ENCODE peak calls at places on chromosome 6, in eight cellular contexts. Q, N, A, S, P, F, L and G are unnamed samples.

GRCh38 chr6:104483225-104483834 is 376.4 kb downstream of the HACE1 start:
- DNase-seq in Q (peak; percentile 9), N (no peak), A (no peak), S (no peak), P (no peak), F (no peak), L (no peak), G (no peak)

GRCh38 chr6:19719691-19720127 is 117.5 kb upstream of the ID4 start:
- DNase-seq in Q (no peak), N (no peak), A (no peak), S (no peak), P (no peak), F (no peak), L (no peak), G (peak; percentile 80)

GRCh38 chr6:97195117-97195516 is 87.9 kb downstream of the MMS22L start:
- DNase-seq in Q (no peak), N (no peak), A (no peak), S (no peak), P (no peak), F (no peak), L (no peak), G (no peak)

GRCh38 chr6:151196571-151196970 is 43.2 kb upstream of the AKAP12 start:
- DNase-seq in Q (peak; percentile 5), N (no peak), A (no peak), S (no peak), P (no peak), F (no peak), L (no peak), G (peak; percentile 17)

GRCh38 chr6:3457710-3458605 is 1.1 kb upstream of the SLC22A23 start:
- DNase-seq in Q (no peak), N (peak; percentile 38), A (no peak), S (peak; percentile 63), P (no peak), F (peak; percentile 5), L (no peak), G (no peak)

GRCh38 chr6:33929575-33930288 is 125.9 kb upstream of the MLN start:
- DNase-seq in Q (no peak), N (peak; percentile 55), A (peak; percentile 90), S (no peak), P (no peak), F (no peak), L (no peak), G (no peak)

GRCh38 chr6:45590225-45590624 is 212.5 kb upstream of the SUPT3H start:
- DNase-seq in Q (peak; percentile 44), N (no peak), A (no peak), S (no peak), P (no peak), F (no peak), L (no peak), G (no peak)

GRCh38 chr6:44166116-44166515 is 7.5 kb downstream of the CAPN11 start:
- DNase-seq in Q (no peak), N (no peak), A (no peak), S (no peak), P (no peak), F (no peak), L (no peak), G (no peak)

GRCh38 chr6:118317581-118318563 is 230.2 kb upstream of the PLN start:
- DNase-seq in Q (no peak), N (no peak), A (no peak), S (no peak), P (no peak), F (no peak), L (no peak), G (peak; percentile 42)

GRCh38 chr6:156883497-156884252 is 106.5 kb downstream of the ARID1B start:
- DNase-seq in Q (no peak), N (no peak), A (no peak), S (no peak), P (no peak), F (peak; percentile 33), L (peak; percentile 9), G (no peak)

GRCh38 chr6:138248878-138249277 is 30.6 kb upstream of the PBOV1 start:
- DNase-seq in Q (no peak), N (no peak), A (no peak), S (no peak), P (no peak), F (no peak), L (no peak), G (no peak)

GRCh38 chr6:125296461-125296860 is 5.3 kb downstream of the HDDC2 start:
- DNase-seq in Q (no peak), N (no peak), A (no peak), S (no peak), P (no peak), F (no peak), L (no peak), G (no peak)

GRCh38 chr6:90462102-90462501 is 124.8 kb downstream of the MAP3K7 start:
- DNase-seq in Q (no peak), N (no peak), A (no peak), S (no peak), P (no peak), F (no peak), L (no peak), G (no peak)

GRCh38 chr6:47241742-47242482 is 67.8 kb downstream of the TNFRSF21 start:
- DNase-seq in Q (no peak), N (peak; percentile 28), A (no peak), S (no peak), P (no peak), F (no peak), L (no peak), G (no peak)

GRCh38 chr6:39841923-39842322 is 49.7 kb downstream of the DAAM2 start:
- DNase-seq in Q (no peak), N (no peak), A (no peak), S (no peak), P (no peak), F (no peak), L (no peak), G (no peak)